ENCODE peak calls at places on chromosomes 12 and 14, in eight cellular contexts. A is activated CD4-positive, CD25-positive, alpha-beta regulatory T cell; V is retina; Q is BJ; T is stimulated activated naive CD4-positive, alpha-beta T cell; X is foreskin keratinocyte; R is activated T-cell treated with anti-CD3 and anti-CD28 coated beads, Interleukin-2, amount 50 U/mL, for 72 hours; P is fibroblast of the aortic adventitia. G is an unnamed sample.

GRCh38 chr12:17928708-17929366 is 161.2 kb downstream of the RERGL start:
- DNase-seq in A (no peak), V (no peak), Q (no peak), T (no peak), X (peak; percentile 67), R (no peak), P (peak; percentile 72), G (no peak)

GRCh38 chr12:127272864-127273263 is 994.1 kb upstream of the TMEM132C start:
- DNase-seq in A (no peak), V (no peak), Q (peak; percentile 86), T (no peak), X (peak; percentile 72), R (no peak), P (peak; percentile 86), G (no peak)

GRCh38 chr14:104291123-104292000 is 153.0 kb downstream of the KIF26A start:
- DNase-seq in A (no peak), V (peak; percentile 75), Q (no peak), T (no peak), X (no peak), R (no peak), P (no peak), G (peak; percentile 44)

GRCh38 chr14:74941676-74942097 is 13.7 kb downstream of the PGF start:
- DNase-seq in A (no peak), V (no peak), Q (no peak), T (peak; percentile 55), X (no peak), R (peak; percentile 73), P (peak; percentile 39), G (peak; percentile 80)

GRCh38 chr14:97179573-97179972 is 382.4 kb downstream of the VRK1 start:
- DNase-seq in A (no peak), V (no peak), Q (no peak), T (no peak), X (no peak), R (peak; percentile 16), P (no peak), G (no peak)

GRCh38 chr14:58557242-58557641 is 80.5 kb upstream of the DACT1 start:
- DNase-seq in A (no peak), V (no peak), Q (no peak), T (no peak), X (no peak), R (no peak), P (no peak), G (no peak)

GRCh38 chr12:110940296-110940695 is 19.9 kb upstream of the MYL2 start:
- DNase-seq in A (no peak), V (no peak), Q (no peak), T (no peak), X (no peak), R (no peak), P (no peak), G (no peak)

GRCh38 chr12:46214668-46215429 is 54.0 kb downstream of the SLC38A1 start:
- DNase-seq in A (peak; percentile 34), V (no peak), Q (no peak), T (peak; percentile 82), X (no peak), R (peak; percentile 86), P (no peak), G (no peak)

GRCh38 chr14:101556131-101556530 is 5.2 kb upstream of the DIO3 start:
- DNase-seq in A (no peak), V (no peak), Q (no peak), T (no peak), X (no peak), R (no peak), P (no peak), G (peak; percentile 10)

GRCh38 chr12:101857043-101857558 is 20.3 kb upstream of the DRAM1 start:
- DNase-seq in A (no peak), V (no peak), Q (peak; percentile 89), T (no peak), X (peak; percentile 65), R (no peak), P (peak; percentile 78), G (no peak)

GRCh38 chr14:36271939-36272907 is 48.2 kb downstream of the MBIP start:
- DNase-seq in A (no peak), V (peak; percentile 72), Q (no peak), T (no peak), X (peak; percentile 37), R (peak; percentile 51), P (peak; percentile 19), G (no peak)

GRCh38 chr14:34172477-34173368 is 221.8 kb upstream of the EGLN3 start:
- DNase-seq in A (no peak), V (no peak), Q (no peak), T (no peak), X (no peak), R (no peak), P (no peak), G (peak; percentile 64)

GRCh38 chr12:7093486-7093885 is 1.2 kb upstream of the C1R start:
- DNase-seq in A (no peak), V (no peak), Q (no peak), T (no peak), X (no peak), R (no peak), P (no peak), G (no peak)

GRCh38 chr14:101463566-101464171 is 97.6 kb upstream of the DIO3 start:
- DNase-seq in A (no peak), V (no peak), Q (no peak), T (no peak), X (no peak), R (no peak), P (no peak), G (no peak)

GRCh38 chr12:47247418-47247817 is 167.7 kb upstream of the AMIGO2 start:
- DNase-seq in A (no peak), V (no peak), Q (no peak), T (no peak), X (no peak), R (no peak), P (no peak), G (no peak)

GRCh38 chr12:123063535-123063934 is 83.1 kb downstream of the ARL6IP4 start:
- DNase-seq in A (no peak), V (no peak), Q (no peak), T (no peak), X (no peak), R (no peak), P (no peak), G (no peak)

GRCh38 chr12:480831-481230 is 21.1 kb downstream of the B4GALNT3 start:
- DNase-seq in A (no peak), V (no peak), Q (no peak), T (no peak), X (no peak), R (no peak), P (peak; percentile 92), G (peak; percentile 36)

GRCh38 chr12:51591020-51591901 is at the start of gene SCN8A:
- DNase-seq in A (no peak), V (peak; percentile 88), Q (no peak), T (peak; percentile 22), X (no peak), R (peak; percentile 61), P (peak; percentile 6), G (peak; percentile 54)

GRCh38 chr14:33676135-33676566 is 274.7 kb downstream of the EGLN3 start:
- DNase-seq in A (no peak), V (peak; percentile 44), Q (no peak), T (no peak), X (no peak), R (no peak), P (peak; percentile 56), G (peak; percentile 63)

GRCh38 chr14:60331201-60332045 is 82.4 kb downstream of the PPM1A start:
- DNase-seq in A (peak; percentile 59), V (peak; percentile 93), Q (no peak), T (peak; percentile 89), X (peak; percentile 22), R (peak; percentile 83), P (peak; percentile 42), G (peak; percentile 50)

GRCh38 chr12:108594960-108595710 is 2.7 kb downstream of the TMEM119 start:
- DNase-seq in A (no peak), V (no peak), Q (no peak), T (no peak), X (no peak), R (no peak), P (no peak), G (no peak)

GRCh38 chr14:45298427-45299117 is 45.6 kb upstream of the MIS18BP1 start:
- DNase-seq in A (no peak), V (no peak), Q (no peak), T (no peak), X (no peak), R (no peak), P (no peak), G (no peak)

GRCh38 chr12:99911967-99912366 is 72.8 kb downstream of the ANKS1B start:
- DNase-seq in A (no peak), V (no peak), Q (no peak), T (no peak), X (no peak), R (no peak), P (peak; percentile 10), G (no peak)

GRCh38 chr14:20606190-20606901 is 15.2 kb upstream of the RNASE12 start:
- DNase-seq in A (no peak), V (peak; percentile 30), Q (no peak), T (no peak), X (no peak), R (no peak), P (peak; percentile 50), G (no peak)

GRCh38 chr14:103522649-103523582 is at the start of gene CKB:
- DNase-seq in A (no peak), V (peak; percentile 93), Q (no peak), T (no peak), X (no peak), R (peak; percentile 38), P (peak; percentile 43), G (peak; percentile 84)

GRCh38 chr14:50830932-50831703 is at the start of gene NIN:
- DNase-seq in A (peak; percentile 42), V (peak; percentile 88), Q (no peak), T (peak; percentile 80), X (no peak), R (peak; percentile 84), P (peak; percentile 63), G (peak; percentile 89)

GRCh38 chr14:103495854-103496253 is 26.8 kb downstream of the CKB start:
- DNase-seq in A (no peak), V (no peak), Q (no peak), T (no peak), X (no peak), R (no peak), P (no peak), G (no peak)

GRCh38 chr12:114166360-114166759 is 200.2 kb upstream of the RBM19 start:
- DNase-seq in A (no peak), V (peak; percentile 56), Q (no peak), T (no peak), X (no peak), R (peak; percentile 1), P (peak; percentile 42), G (no peak)

GRCh38 chr12:29023436-29024076 is 125.5 kb upstream of the FAR2 start:
- DNase-seq in A (no peak), V (no peak), Q (no peak), T (no peak), X (no peak), R (no peak), P (peak; percentile 34), G (no peak)

GRCh38 chr12:11765817-11766794 is 116.6 kb downstream of the ETV6 start:
- DNase-seq in A (peak; percentile 25), V (no peak), Q (no peak), T (peak; percentile 25), X (no peak), R (peak; percentile 72), P (peak; percentile 95), G (no peak)

GRCh38 chr12:89789862-89790261 is 81.2 kb upstream of the ATP2B1 start:
- DNase-seq in A (no peak), V (no peak), Q (no peak), T (no peak), X (no peak), R (no peak), P (peak; percentile 27), G (no peak)

GRCh38 chr14:103593577-103593976 is 30.8 kb downstream of the COA8 start:
- DNase-seq in A (no peak), V (no peak), Q (no peak), T (no peak), X (no peak), R (no peak), P (no peak), G (no peak)

GRCh38 chr12:84986586-84986985 is 49.5 kb downstream of the TSPAN19 start:
- DNase-seq in A (no peak), V (peak; percentile 50), Q (no peak), T (no peak), X (no peak), R (no peak), P (no peak), G (no peak)

GRCh38 chr14:22485178-22485577 is 103.8 kb downstream of the DAD1 start:
- DNase-seq in A (no peak), V (no peak), Q (no peak), T (no peak), X (no peak), R (no peak), P (peak; percentile 40), G (no peak)

G was measured in psoas muscle.